ENCODE peak calls at places on chromosomes 4 and X, in five cellular contexts. One of them, this sample, is unnamed.

GRCh38 chr4:9898596-9899345 is 117.3 kb downstream of the DRD5 start:
- DNase-seq in pulmonary artery endothelial cell: no peak
- DNase-seq in NCI-H1694: peak
- DNase-seq in upper lobe of right lung: no peak
- DNase-seq in HEK293T: peak
- DNase-seq in this sample: peak

GRCh38 chr4:142840516-142841123 is 5.5 kb downstream of the INPP4B start:
- DNase-seq in HEK293T: no peak
- DNase-seq in pulmonary artery endothelial cell: peak
- DNase-seq in NCI-H1694: peak
- DNase-seq in upper lobe of right lung: no peak
- DNase-seq in this sample: peak

GRCh38 chrX:24357101-24357500 is 3.3 kb upstream of the SUPT20HL1 start:
- DNase-seq in HEK293T: no peak
- DNase-seq in upper lobe of right lung: no peak
- DNase-seq in pulmonary artery endothelial cell: peak
- DNase-seq in NCI-H1694: no peak
- DNase-seq in this sample: peak

GRCh38 chr4:156481845-156482244 is 489.8 kb downstream of the PDGFC start:
- DNase-seq in NCI-H1694: no peak
- DNase-seq in HEK293T: no peak
- DNase-seq in upper lobe of right lung: no peak
- DNase-seq in pulmonary artery endothelial cell: no peak
- DNase-seq in this sample: no peak

GRCh38 chr4:54439831-54440243 is 210.7 kb downstream of the PDGFRA start:
- DNase-seq in upper lobe of right lung: peak
- DNase-seq in NCI-H1694: no peak
- DNase-seq in pulmonary artery endothelial cell: peak
- DNase-seq in HEK293T: no peak
- DNase-seq in this sample: no peak

GRCh38 chrX:1492421-1493012 is 39.8 kb upstream of the ASMTL start:
- DNase-seq in HEK293T: no peak
- DNase-seq in NCI-H1694: no peak
- DNase-seq in pulmonary artery endothelial cell: no peak
- DNase-seq in upper lobe of right lung: peak
- DNase-seq in this sample: no peak

GRCh38 chr4:118718511-118719170 is 33.4 kb downstream of the METTL14 start:
- DNase-seq in pulmonary artery endothelial cell: no peak
- DNase-seq in upper lobe of right lung: no peak
- DNase-seq in NCI-H1694: no peak
- DNase-seq in HEK293T: no peak
- DNase-seq in this sample: no peak

GRCh38 chr4:152950402-152951274 is 14.5 kb downstream of the FHDC1 start:
- DNase-seq in upper lobe of right lung: no peak
- DNase-seq in pulmonary artery endothelial cell: no peak
- DNase-seq in HEK293T: no peak
- DNase-seq in NCI-H1694: no peak
- DNase-seq in this sample: no peak

GRCh38 chrX:41334866-41335589 is 1.1 kb downstream of the DDX3X start:
- DNase-seq in NCI-H1694: no peak
- DNase-seq in HEK293T: peak
- DNase-seq in upper lobe of right lung: peak
- DNase-seq in pulmonary artery endothelial cell: no peak
- DNase-seq in this sample: no peak

GRCh38 chr4:122842984-122843531 is 16.4 kb downstream of the FGF2 start:
- DNase-seq in NCI-H1694: no peak
- DNase-seq in HEK293T: peak
- DNase-seq in pulmonary artery endothelial cell: no peak
- DNase-seq in upper lobe of right lung: no peak
- DNase-seq in this sample: no peak

GRCh38 chr4:98653890-98654867 is 4.2 kb downstream of the TSPAN5 start:
- DNase-seq in HEK293T: no peak
- DNase-seq in pulmonary artery endothelial cell: peak
- DNase-seq in upper lobe of right lung: no peak
- DNase-seq in NCI-H1694: no peak
- DNase-seq in this sample: peak

GRCh38 chr4:4599886-4600285 is 58.0 kb upstream of the STX18 start:
- DNase-seq in NCI-H1694: peak
- DNase-seq in pulmonary artery endothelial cell: no peak
- DNase-seq in HEK293T: no peak
- DNase-seq in upper lobe of right lung: no peak
- DNase-seq in this sample: peak

GRCh38 chr4:110508827-110509446 is 33.0 kb downstream of the ENPEP start:
- DNase-seq in HEK293T: peak
- DNase-seq in upper lobe of right lung: no peak
- DNase-seq in NCI-H1694: no peak
- DNase-seq in pulmonary artery endothelial cell: no peak
- DNase-seq in this sample: no peak

GRCh38 chr4:107734120-107734519 is 14.1 kb upstream of the PAPSS1 start:
- DNase-seq in HEK293T: peak
- DNase-seq in pulmonary artery endothelial cell: no peak
- DNase-seq in NCI-H1694: no peak
- DNase-seq in upper lobe of right lung: no peak
- DNase-seq in this sample: no peak

GRCh38 chrX:132744470-132744869 is 214.0 kb downstream of the HS6ST2 start:
- DNase-seq in HEK293T: no peak
- DNase-seq in upper lobe of right lung: no peak
- DNase-seq in pulmonary artery endothelial cell: no peak
- DNase-seq in NCI-H1694: no peak
- DNase-seq in this sample: no peak

GRCh38 chr4:1226598-1226997 is 22.3 kb downstream of the CTBP1 start:
- DNase-seq in HEK293T: no peak
- DNase-seq in pulmonary artery endothelial cell: no peak
- DNase-seq in NCI-H1694: no peak
- DNase-seq in upper lobe of right lung: no peak
- DNase-seq in this sample: no peak

GRCh38 chr4:100657187-100657586 is 139.4 kb upstream of the EMCN start:
- DNase-seq in pulmonary artery endothelial cell: peak
- DNase-seq in upper lobe of right lung: no peak
- DNase-seq in NCI-H1694: no peak
- DNase-seq in HEK293T: no peak
- DNase-seq in this sample: peak

GRCh38 chr4:1726146-1726934 is 5.0 kb downstream of the TACC3 start:
- DNase-seq in NCI-H1694: peak
- DNase-seq in upper lobe of right lung: peak
- DNase-seq in pulmonary artery endothelial cell: no peak
- DNase-seq in HEK293T: peak
- DNase-seq in this sample: peak

GRCh38 chr4:153249199-153250154 is 45.2 kb downstream of the TRIM2 start:
- DNase-seq in upper lobe of right lung: peak
- DNase-seq in pulmonary artery endothelial cell: no peak
- DNase-seq in NCI-H1694: peak
- DNase-seq in HEK293T: peak
- DNase-seq in this sample: peak

GRCh38 chrX:54708404-54708803 is 89.7 kb downstream of the ITIH6 start:
- DNase-seq in pulmonary artery endothelial cell: no peak
- DNase-seq in upper lobe of right lung: no peak
- DNase-seq in NCI-H1694: no peak
- DNase-seq in HEK293T: no peak
- DNase-seq in this sample: no peak

GRCh38 chrX:123859409-123859827 is 435 bp upstream of the XIAP start:
- DNase-seq in pulmonary artery endothelial cell: no peak
- DNase-seq in NCI-H1694: peak
- DNase-seq in HEK293T: no peak
- DNase-seq in upper lobe of right lung: no peak
- DNase-seq in this sample: no peak

GRCh38 chr4:81601270-81601694 is 129.6 kb upstream of the RASGEF1B start:
- DNase-seq in HEK293T: no peak
- DNase-seq in pulmonary artery endothelial cell: no peak
- DNase-seq in NCI-H1694: no peak
- DNase-seq in upper lobe of right lung: no peak
- DNase-seq in this sample: no peak

GRCh38 chrX:3206314-3206713 is 140.1 kb downstream of the MXRA5 start:
- DNase-seq in upper lobe of right lung: no peak
- DNase-seq in HEK293T: no peak
- DNase-seq in NCI-H1694: no peak
- DNase-seq in pulmonary artery endothelial cell: no peak
- DNase-seq in this sample: no peak

GRCh38 chr4:106140601-106141000 is 175.4 kb downstream of the TBCK start:
- DNase-seq in pulmonary artery endothelial cell: no peak
- DNase-seq in upper lobe of right lung: no peak
- DNase-seq in HEK293T: no peak
- DNase-seq in NCI-H1694: no peak
- DNase-seq in this sample: no peak

GRCh38 chr4:41141910-41142309 is 72.4 kb downstream of the APBB2 start:
- DNase-seq in NCI-H1694: no peak
- DNase-seq in pulmonary artery endothelial cell: peak
- DNase-seq in HEK293T: no peak
- DNase-seq in upper lobe of right lung: no peak
- DNase-seq in this sample: no peak

GRCh38 chr4:141684785-141685184 is 48.4 kb downstream of the IL15 start:
- DNase-seq in NCI-H1694: no peak
- DNase-seq in upper lobe of right lung: no peak
- DNase-seq in pulmonary artery endothelial cell: no peak
- DNase-seq in HEK293T: no peak
- DNase-seq in this sample: no peak

GRCh38 chr4:106032851-106033286 is 137.6 kb downstream of the NPNT start:
- DNase-seq in pulmonary artery endothelial cell: no peak
- DNase-seq in HEK293T: no peak
- DNase-seq in upper lobe of right lung: no peak
- DNase-seq in NCI-H1694: no peak
- DNase-seq in this sample: no peak

GRCh38 chr4:118954246-118954645 is 65.6 kb downstream of the SYNPO2 start:
- DNase-seq in HEK293T: no peak
- DNase-seq in pulmonary artery endothelial cell: no peak
- DNase-seq in NCI-H1694: peak
- DNase-seq in upper lobe of right lung: no peak
- DNase-seq in this sample: no peak

GRCh38 chr4:167964766-167965373 is 127.5 kb upstream of the ANXA10 start:
- DNase-seq in pulmonary artery endothelial cell: no peak
- DNase-seq in HEK293T: no peak
- DNase-seq in NCI-H1694: no peak
- DNase-seq in upper lobe of right lung: no peak
- DNase-seq in this sample: no peak